ENCODE peak calls at places on chromosomes 12 and 14, in five cellular contexts. L is lower lobe of right lung, V is transverse colon, Z is heart right ventricle, Y is GM10248. S is an unnamed sample.
A peak's percentile ranks its signal among the peaks of the same experiment; 100 is the strongest.

GRCh38 chr14:103160321-103161053 is 37.2 kb downstream of the TNFAIP2 start:
- DNase-seq in V (no peak), Y (no peak), L (no peak), Z (no peak), S (no peak)

GRCh38 chr14:61076531-61076930 is 95.5 kb downstream of the SLC38A6 start:
- DNase-seq in V (no peak), L (no peak), Y (no peak), Z (no peak), S (no peak)

GRCh38 chr14:36676236-36676635 is 14.6 kb downstream of the PAX9 start:
- DNase-seq in V (no peak), L (no peak), Y (no peak), Z (no peak), S (no peak)

GRCh38 chr14:64465856-64466554 is 706 bp downstream of the AKAP5 start:
- DNase-seq in V (no peak), Z (no peak), Y (no peak), L (no peak), S (no peak)

GRCh38 chr12:92140919-92141536 is 4.6 kb downstream of the BTG1 start:
- DNase-seq in Z (no peak), V (no peak), Y (no peak), L (no peak), S (no peak)

GRCh38 chr14:61516957-61517356 is 178.4 kb upstream of the HIF1A start:
- DNase-seq in Y (no peak), L (no peak), V (no peak), Z (no peak), S (no peak)

GRCh38 chr12:13534645-13535398 is 338.3 kb downstream of the EMP1 start:
- DNase-seq in Z (peak; percentile 66), V (peak; percentile 68), L (peak; percentile 72), Y (peak; percentile 15), S (peak; percentile 13)

GRCh38 chr14:69321601-69322330 is 61.8 kb downstream of the GALNT16 start:
- DNase-seq in V (no peak), L (no peak), Y (no peak), Z (no peak), S (peak; percentile 6)

GRCh38 chr14:54435500-54435981 is 5.6 kb downstream of the CNIH1 start:
- DNase-seq in Y (peak; percentile 20), V (no peak), L (no peak), Z (no peak), S (peak; percentile 28)

GRCh38 chr12:51822261-51822616 is 26.3 kb downstream of the FIGNL2 start:
- DNase-seq in Z (no peak), Y (no peak), L (no peak), V (no peak), S (no peak)

GRCh38 chr12:51821423-51822260 is 26.9 kb downstream of the FIGNL2 start:
- DNase-seq in Y (no peak), L (no peak), V (no peak), Z (peak; percentile 30), S (no peak)

GRCh38 chr12:51822956-51823355 is 25.6 kb downstream of the FIGNL2 start:
- DNase-seq in V (no peak), Z (no peak), L (no peak), Y (no peak), S (no peak)

GRCh38 chr12:51819851-51820720 is 28.4 kb downstream of the FIGNL2 start:
- DNase-seq in Y (no peak), L (peak; percentile 36), Z (no peak), V (peak; percentile 19), S (no peak)

GRCh38 chr12:51820721-51821422 is 27.6 kb downstream of the FIGNL2 start:
- DNase-seq in L (peak; percentile 78), Z (peak; percentile 72), Y (peak; percentile 55), V (peak; percentile 51), S (peak; percentile 73)
- TF ChIP-seq CTCF in L (peak; percentile 28), Z (peak; percentile 36), Y (peak; percentile 47), V (no peak), S (peak; percentile 26)

DNA sequence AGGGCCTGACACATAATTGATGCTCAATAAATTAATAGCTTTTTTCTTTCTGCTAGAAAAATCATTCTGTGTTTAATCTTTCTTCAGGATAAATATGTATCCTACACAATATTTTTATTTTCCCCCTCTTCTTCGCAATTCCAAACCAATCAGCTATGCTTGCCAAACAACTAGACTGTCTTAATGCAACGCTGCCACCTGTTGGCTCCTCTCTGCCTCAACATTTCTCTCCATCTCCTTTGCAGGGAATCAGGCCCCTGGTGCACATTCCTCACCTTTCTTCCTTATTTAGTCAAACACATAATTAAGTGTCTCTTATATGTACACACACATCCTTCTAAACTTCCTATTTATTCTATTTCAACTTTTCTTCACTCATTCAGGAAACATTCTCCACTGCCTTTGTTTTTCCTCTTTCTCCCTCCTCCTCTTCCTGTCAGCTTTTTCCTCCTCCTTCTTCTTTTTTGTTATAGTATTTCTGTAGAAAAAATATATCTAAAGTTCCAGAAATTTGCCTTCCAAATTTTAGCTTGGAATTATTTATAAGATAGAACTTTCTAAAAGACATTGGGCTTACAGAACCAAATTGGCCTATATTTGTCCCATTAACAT is 406.0 kb downstream of the PRKD1 start:
- DNase-seq in V (no peak), Y (no peak), Z (no peak), L (no peak), S (no peak)
- TF ChIP-seq CTCF in V (no peak), Y (no peak), Z (no peak), L (no peak), S (no peak)

GRCh38 chr14:21103710-21104447 is 3.0 kb downstream of the TMEM253 start:
- DNase-seq in L (peak; percentile 98), Z (peak; percentile 94), Y (peak; percentile 94), V (peak; percentile 97), S (peak; percentile 93)
- TF ChIP-seq CTCF in L (peak; percentile 84), Z (peak; percentile 81), Y (peak; percentile 69), V (peak; percentile 79), S (peak; percentile 65)

GRCh38 chr14:74973905-74974363 is 18.5 kb upstream of the PGF start:
- DNase-seq in Y (no peak), L (no peak), V (no peak), Z (no peak), S (no peak)

GRCh38 chr14:74977164-74977900 is 21.9 kb upstream of the PGF start:
- DNase-seq in Z (no peak), V (no peak), L (no peak), Y (no peak), S (no peak)

GRCh38 chr14:74974364-74975058 is 19.1 kb upstream of the PGF start:
- DNase-seq in Y (no peak), L (no peak), V (no peak), Z (peak; percentile 58), S (no peak)

GRCh38 chr14:74976264-74977113 is 21.1 kb upstream of the PGF start:
- DNase-seq in V (no peak), Y (no peak), Z (no peak), L (no peak), S (no peak)

DNA sequence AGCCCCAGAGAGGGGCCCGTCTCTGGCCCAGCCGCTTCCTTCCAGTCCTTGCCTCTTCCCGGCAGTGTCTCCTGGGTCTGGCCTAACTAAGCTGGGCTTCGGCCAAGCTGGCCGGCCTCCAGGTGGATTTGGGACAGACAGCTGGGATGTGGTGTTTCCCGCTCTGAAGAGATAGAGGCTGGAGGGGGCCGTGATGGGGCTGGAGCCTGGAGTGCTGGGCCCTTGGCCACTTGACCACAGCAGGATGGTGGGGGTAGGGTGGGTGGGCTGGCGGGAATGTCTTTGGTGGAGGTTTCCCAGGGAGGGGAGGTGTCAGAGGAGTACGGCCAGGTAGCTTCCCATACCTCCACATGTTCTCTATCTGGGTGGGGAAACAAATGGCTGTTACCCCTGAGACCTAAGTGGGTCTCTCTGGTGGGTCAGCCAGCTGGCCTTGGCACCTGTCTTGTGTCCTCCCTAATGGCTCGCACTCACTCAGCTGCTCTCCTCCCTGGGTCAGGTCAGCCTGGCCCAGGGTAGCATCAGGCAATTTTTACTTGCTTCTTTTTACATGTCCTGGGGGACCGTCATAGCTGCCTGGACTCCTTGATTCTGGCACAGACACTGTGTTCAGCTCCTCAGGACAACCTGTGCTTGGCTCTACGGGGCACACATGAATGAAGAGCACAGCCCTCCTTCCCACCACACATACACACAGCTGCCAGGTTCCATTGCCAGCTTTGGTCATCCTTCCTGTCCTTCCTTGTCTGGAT is 19.8 kb upstream of the PGF start:
- DNase-seq in Z (peak; percentile 92), Y (no peak), V (peak; percentile 47), L (no peak), S (no peak)
- TF ChIP-seq CTCF in Z (no peak), Y (no peak), V (no peak), L (no peak), S (no peak)

DNA sequence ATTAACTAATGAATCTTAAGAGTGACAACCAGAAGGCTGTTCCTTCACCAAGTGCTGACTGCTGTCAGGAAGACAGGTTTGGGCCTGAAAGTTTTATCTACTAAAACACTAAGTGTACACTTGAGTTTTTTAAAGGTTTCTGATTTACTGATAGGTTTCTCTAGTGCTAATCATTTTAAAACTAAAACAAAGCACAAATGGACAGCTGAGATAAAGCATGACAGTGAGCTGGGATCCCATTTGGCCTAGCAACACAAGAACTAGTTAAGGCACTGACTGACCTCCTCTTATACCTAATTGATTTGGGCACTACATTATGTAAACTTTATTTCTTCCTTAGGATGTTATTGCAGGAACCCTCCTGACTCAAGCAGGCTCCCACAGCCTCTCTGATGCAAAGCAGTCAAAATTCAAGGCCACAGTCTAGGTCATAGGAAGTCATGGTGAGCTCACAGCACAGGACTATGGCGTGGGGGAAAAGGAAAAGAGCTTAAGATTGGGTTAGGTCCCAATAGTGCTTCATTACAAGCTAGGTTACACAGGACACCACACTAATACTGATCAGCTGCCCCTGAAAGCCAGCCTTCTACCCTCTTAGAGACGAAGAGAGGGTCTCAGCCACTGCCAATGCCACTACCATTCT is 3.5 kb downstream of the STXBP6 start:
- DNase-seq in V (no peak), L (no peak), Z (no peak), Y (no peak), S (no peak)
- TF ChIP-seq CTCF in V (no peak), L (no peak), Z (no peak), Y (no peak), S (no peak)

DNA sequence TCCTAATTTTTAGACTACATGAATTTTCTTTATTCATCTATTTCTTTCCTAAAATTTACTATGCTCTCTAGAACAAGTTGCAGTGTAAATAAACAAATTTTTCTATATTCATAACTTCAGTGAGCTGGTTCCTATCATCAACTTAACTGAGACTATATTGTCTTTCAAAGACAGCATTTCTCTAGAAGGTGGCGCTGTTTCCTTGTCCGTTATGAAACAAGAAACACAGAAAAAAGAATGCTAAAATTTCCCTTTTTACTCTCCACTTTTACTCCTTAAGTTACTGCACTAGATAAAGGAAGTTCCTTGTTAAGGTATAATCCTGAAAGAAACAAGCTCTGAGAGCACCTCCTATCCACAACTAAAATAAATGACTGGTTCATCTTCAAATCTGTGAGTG is 8.2 kb upstream of the CLEC2A start:
- DNase-seq in Z (no peak), Y (peak; percentile 22), V (no peak), L (no peak), S (no peak)
- TF ChIP-seq CTCF in Z (peak; percentile 43), Y (peak; percentile 58), V (no peak), L (no peak), S (peak; percentile 27)

GRCh38 chr14:59360923-59361794 is 104.0 kb downstream of the GPR135 start:
- DNase-seq in Y (no peak), Z (peak; percentile 81), L (peak; percentile 77), V (peak; percentile 67), S (no peak)
- TF ChIP-seq CTCF in Y (no peak), Z (no peak), L (no peak), V (no peak), S (no peak)

GRCh38 chr12:41442905-41443304 is 254.8 kb downstream of the PDZRN4 start:
- DNase-seq in Y (no peak), Z (no peak), L (no peak), V (no peak), S (no peak)
- TF ChIP-seq CTCF in Y (no peak), Z (no peak), L (no peak), V (no peak), S (no peak)

S was measured in GM13976.